ENCODE peak calls at places on chromosomes 4 and X, in four cellular contexts. V is fibroblast of pulmonary artery, U is heart right ventricle, D is GM12865. O is an unnamed sample.

GRCh38 chr4:102867278-102868152 is 1.3 kb upstream of the CISD2 start:
- DNase-seq in U (no peak), V (no peak), D (peak; percentile 82), O (no peak)

GRCh38 chr4:37717575-37717974 is 31.4 kb upstream of the RELL1 start:
- DNase-seq in U (no peak), D (no peak), V (peak; percentile 73), O (peak; percentile 86)

GRCh38 chr4:127759893-127760292 is 22.2 kb upstream of the HSPA4L start:
- DNase-seq in V (no peak), D (no peak), U (no peak), O (peak; percentile 64)

GRCh38 chr4:119652978-119653377 is 24.4 kb upstream of the PDE5A start:
- DNase-seq in V (peak; percentile 14), U (no peak), D (no peak), O (no peak)

GRCh38 chrX:42530027-42530426 is 247.9 kb downstream of the PPP1R2C start:
- DNase-seq in U (no peak), D (no peak), V (peak; percentile 36), O (peak; percentile 83)

GRCh38 chr4:41851621-41852020 is 83.6 kb upstream of the TMEM33 start:
- DNase-seq in V (no peak), U (no peak), D (no peak), O (no peak)

GRCh38 chrX:24276011-24276410 is 37.9 kb downstream of the SUPT20HL2 start:
- DNase-seq in D (no peak), U (no peak), V (no peak), O (no peak)

GRCh38 chr4:10172278-10173038 is 55.9 kb upstream of the WDR1 start:
- DNase-seq in D (no peak), U (peak; percentile 19), V (peak; percentile 65), O (no peak)

GRCh38 chr4:93730760-93731159 is 97.8 kb upstream of the ATOH1 start:
- DNase-seq in V (no peak), D (no peak), U (no peak), O (no peak)

GRCh38 chr4:15906024-15906443 is 32.5 kb downstream of the FGFBP1 start:
- DNase-seq in D (peak; percentile 17), V (peak; percentile 14), U (no peak), O (peak; percentile 100)

GRCh38 chrX:101450052-101450451 is 35.2 kb upstream of the ARMCX4 start:
- DNase-seq in D (no peak), U (no peak), V (no peak), O (no peak)

GRCh38 chrX:115362334-115363095 is 73.0 kb downstream of the LUZP4 start:
- DNase-seq in U (no peak), V (no peak), D (peak; percentile 28), O (no peak)

GRCh38 chr4:125317526-125317880 is 2.7 kb downstream of the FAT4 start:
- DNase-seq in U (peak; percentile 43), D (no peak), V (peak; percentile 46), O (peak; percentile 65)

GRCh38 chr4:74541611-74542177 is 96.8 kb downstream of the AREG start:
- DNase-seq in U (no peak), D (no peak), V (no peak), O (no peak)

GRCh38 chr4:77187231-77187630 is 30.2 kb downstream of the CCNG2 start:
- DNase-seq in V (no peak), D (no peak), U (no peak), O (no peak)

GRCh38 chr4:4859799-4860380 is 425 bp downstream of the MSX1 start:
- DNase-seq in U (no peak), V (no peak), D (peak; percentile 34), O (no peak)

GRCh38 chr4:65670331-65671031 is at the start of gene EPHA5:
- DNase-seq in V (peak; percentile 91), U (peak; percentile 48), D (no peak), O (peak; percentile 68)

GRCh38 chr4:31727030-31727429 is 1006.9 kb downstream of the PCDH7 start:
- DNase-seq in U (no peak), D (no peak), V (no peak), O (no peak)

GRCh38 chr4:168051526-168051925 is 40.8 kb upstream of the ANXA10 start:
- DNase-seq in V (no peak), U (no peak), D (no peak), O (peak; percentile 6)

GRCh38 chr4:24403263-24403662 is 181.1 kb downstream of the DHX15 start:
- DNase-seq in D (no peak), V (no peak), U (no peak), O (no peak)

GRCh38 chr4:43846111-43846587 is 602.5 kb downstream of the KCTD8 start:
- DNase-seq in U (peak; percentile 4), V (no peak), D (no peak), O (no peak)

GRCh38 chr4:11505225-11505971 is 76.7 kb upstream of the HS3ST1 start:
- DNase-seq in D (no peak), U (no peak), V (peak; percentile 63), O (peak; percentile 95)

GRCh38 chrX:5788930-5789329 is 439.7 kb downstream of the NLGN4X start:
- DNase-seq in D (no peak), U (no peak), V (no peak), O (no peak)

GRCh38 chrX:39984191-39984956 is 113.4 kb downstream of the BCOR start:
- DNase-seq in D (peak; percentile 47), V (peak; percentile 69), U (no peak), O (peak; percentile 59)

GRCh38 chrX:108347800-108348199 is 90.4 kb downstream of the COL4A6 start:
- DNase-seq in V (no peak), D (no peak), U (no peak), O (no peak)

GRCh38 chr4:5469151-5469775 is 239.1 kb downstream of the EVC2 start:
- DNase-seq in V (no peak), D (no peak), U (no peak), O (no peak)

GRCh38 chr4:155667538-155668511 is 1.2 kb downstream of the GUCY1A1 start:
- DNase-seq in V (peak; percentile 35), U (peak; percentile 71), D (peak; percentile 77), O (peak; percentile 40)

GRCh38 chr4:21790437-21791029 is 158.0 kb downstream of the KCNIP4 start:
- DNase-seq in D (peak; percentile 30), V (peak; percentile 74), U (no peak), O (peak; percentile 50)

GRCh38 chrX:125736008-125736729 is 416.5 kb downstream of the TEX13C start:
- DNase-seq in U (no peak), D (no peak), V (no peak), O (no peak)

GRCh38 chrX:74579597-74580209 is 34.7 kb downstream of the RLIM start:
- DNase-seq in V (no peak), D (no peak), U (no peak), O (no peak)

DNA sequence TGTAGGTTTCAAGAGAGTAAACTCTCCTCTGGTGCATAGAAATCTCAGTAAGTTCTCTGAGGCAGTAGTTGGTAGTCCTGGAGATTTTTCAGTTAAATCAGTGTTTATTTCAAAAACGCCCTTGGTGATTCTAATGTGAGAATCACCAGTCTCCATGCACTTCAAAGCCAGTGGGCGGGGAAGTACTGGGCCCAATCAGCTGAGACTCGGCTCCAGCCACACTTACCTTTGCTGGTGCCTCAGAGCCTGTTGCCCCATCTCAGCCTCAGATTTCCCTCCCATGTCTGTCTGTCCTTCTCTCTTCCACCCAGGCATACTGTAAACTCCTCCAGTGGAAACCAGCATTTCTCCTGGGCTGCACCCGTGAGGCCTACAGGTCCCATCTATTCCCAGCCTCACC is 7.4 kb upstream of the MGST2 start:
- DNase-seq in D (no peak), U (no peak), V (peak; percentile 9), O (peak; percentile 56)
- H3K4me3 ChIP-seq in D (no peak overlapping the region), U (no peak overlapping the region), V (no peak overlapping the region), O (peak overlapping the region; percentile 14)

DNA sequence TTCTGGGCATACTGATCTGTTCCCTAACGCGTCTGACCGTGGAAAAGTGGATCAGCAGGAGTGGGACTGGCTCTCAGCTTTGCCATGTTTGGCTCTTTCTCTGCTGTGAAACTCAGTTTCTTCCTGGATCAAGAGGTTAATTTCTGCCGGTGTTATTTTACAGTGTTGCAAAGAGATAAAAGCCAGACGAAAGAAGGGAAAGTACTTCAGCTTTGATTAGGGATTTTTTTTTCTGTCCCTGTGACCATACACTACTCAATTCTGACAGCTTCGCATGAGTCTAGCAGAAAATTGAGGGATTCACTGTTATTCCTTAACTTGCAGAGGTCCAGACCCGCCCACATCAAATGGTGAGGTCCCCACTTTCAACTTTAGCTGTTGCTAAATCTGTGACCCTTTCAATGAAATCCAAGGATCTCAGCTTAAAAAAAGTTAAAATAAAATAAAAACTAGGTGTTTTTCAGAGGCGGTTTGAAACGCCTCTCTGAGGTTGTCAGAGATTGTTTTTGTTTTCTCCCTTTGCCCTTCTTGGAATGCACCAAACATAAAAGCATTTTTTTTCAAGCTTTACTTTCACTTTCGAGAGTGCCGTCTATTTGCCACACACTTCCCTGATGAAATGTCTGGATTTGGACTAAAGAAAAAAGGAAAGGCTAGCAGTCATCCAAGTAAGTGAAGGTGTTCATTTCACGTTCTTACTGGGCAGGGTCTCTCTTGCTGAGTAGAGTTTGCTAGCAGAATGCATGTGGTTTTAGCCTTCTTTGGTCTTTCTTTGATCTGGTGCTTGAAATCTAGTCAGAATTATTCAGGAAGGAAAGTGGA is at the start of gene TLR3:
- DNase-seq in U (no peak), D (no peak), V (peak; percentile 52), O (peak; percentile 15)
- H3K4me3 ChIP-seq in U (peak within 1 kb of the TSS; percentile 36), D (peak within 1 kb of the TSS; percentile 38), V (peak within 1 kb of the TSS; percentile 62), O (peak within 1 kb of the TSS; percentile 50)

GRCh38 chrX:155070038-155070437 is 898 bp downstream of the CMC4 start:
- DNase-seq in U (no peak), D (no peak), V (no peak), O (no peak)

GRCh38 chrX:155070663-155070974 is 317 bp downstream of the CMC4 start:
- DNase-seq in V (no peak), D (no peak), U (no peak), O (no peak)

GRCh38 chrX:155068165-155068564 is 2.8 kb downstream of the CMC4 start:
- DNase-seq in V (peak; percentile 49), U (no peak), D (no peak), O (peak; percentile 24)

GRCh38 chrX:155070975-155071693 is at the start of the genes BRCC3, CMC4 and MTCP1:
- DNase-seq in U (peak; percentile 84), D (peak; percentile 92), V (peak; percentile 82), O (peak; percentile 81)

DNA sequence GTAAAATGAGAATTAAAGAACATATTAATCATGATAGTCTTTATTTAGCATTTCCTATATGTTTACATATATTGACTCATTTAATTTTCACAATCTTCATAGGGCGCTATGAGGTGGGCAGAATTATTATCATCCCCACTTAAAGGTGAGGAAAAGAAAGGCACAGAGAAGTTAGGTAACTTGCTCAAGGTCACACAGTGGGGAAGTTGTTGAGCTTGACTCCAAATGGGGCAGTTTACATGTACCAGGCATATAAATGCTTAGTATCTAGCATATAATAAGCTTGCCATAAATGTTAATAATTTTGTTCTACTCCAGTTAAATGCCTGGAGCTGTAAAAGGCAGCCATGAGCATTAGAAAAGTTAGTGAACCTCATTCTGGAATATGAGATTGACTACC is 1.5 kb downstream of the CMC4 start:
- DNase-seq in V (no peak), D (no peak), U (no peak), O (no peak)
- H3K4me3 ChIP-seq in V (peak overlapping the region; percentile 68), D (peak overlapping the region; percentile 86), U (no peak overlapping the region), O (peak overlapping the region; percentile 63)

GRCh38 chrX:66164931-66165330 is 884 bp downstream of the HEPH start:
- DNase-seq in U (no peak), D (no peak), V (no peak), O (no peak)
- H3K4me3 ChIP-seq in U (no peak overlapping the region), D (no peak overlapping the region), V (peak overlapping the region; percentile 56), O (no peak overlapping the region)